ENCODE peak calls at places on chromosomes 13 and 19, in seven cellular contexts. B is heart left ventricle; R is stimulated activated CD4-positive, alpha-beta T cell treated with anti-CD3 and anti-CD28 coated beads, TNF-alpha, amount 100 ng/mL, for 1 hour; A is HFFc6; X is substantia nigra; J is fibroblast of lung; I is GM23338. T is an unnamed sample.

GRCh38 chr19:35027851-35028599 is 2.2 kb upstream of the SCN1B start:
- DNase-seq in B (no peak), J (peak), A (no peak), R (no peak), I (peak), X (no peak), T (no peak)

GRCh38 chr19:42335971-42336370 is 10.5 kb downstream of the MEGF8 start:
- DNase-seq in A (no peak), J (no peak), B (no peak), R (no peak), X (no peak), I (no peak), T (no peak)

GRCh38 chr13:43196171-43196611 is 172.8 kb downstream of the DNAJC15 start:
- DNase-seq in B (peak), X (no peak), I (no peak), J (peak), A (no peak), R (no peak), T (no peak)

GRCh38 chr13:113207890-113208423 is 512 bp downstream of the PCID2 start:
- DNase-seq in R (no peak), J (peak), A (peak), X (peak), I (peak), B (peak), T (peak)

GRCh38 chr13:71244181-71244580 is 622.8 kb downstream of the DACH1 start:
- DNase-seq in I (no peak), R (no peak), A (no peak), X (no peak), J (no peak), B (no peak), T (no peak)

GRCh38 chr13:79749985-79750551 is 269.1 kb downstream of the NDFIP2 start:
- DNase-seq in B (peak), X (no peak), A (peak), R (no peak), I (peak), J (peak), T (peak)

GRCh38 chr19:6602729-6603114 is 11.8 kb upstream of the CD70 start:
- DNase-seq in X (no peak), B (no peak), I (no peak), R (no peak), J (no peak), A (no peak), T (no peak)

GRCh38 chr19:44757735-44758505 is 9.4 kb downstream of the BCL3 start:
- DNase-seq in B (peak), I (peak), X (no peak), R (no peak), A (peak), J (peak), T (no peak)

GRCh38 chr13:46097015-46097414 is 7.8 kb downstream of the CPB2 start:
- DNase-seq in R (no peak), B (no peak), X (peak), I (no peak), J (no peak), A (no peak), T (no peak)

GRCh38 chr13:21668665-21669599 is 1.9 kb upstream of the FGF9 start:
- DNase-seq in I (peak), X (no peak), A (no peak), B (peak), R (no peak), J (peak), T (peak)

GRCh38 chr19:18264956-18265610 is 9.2 kb downstream of the IQCN start:
- DNase-seq in B (no peak), I (no peak), R (no peak), X (no peak), J (no peak), A (no peak), T (no peak)

GRCh38 chr13:75359266-75359665 is 122.7 kb downstream of the TBC1D4 start:
- DNase-seq in B (no peak), R (no peak), J (peak), A (peak), X (no peak), I (peak), T (peak)

GRCh38 chr19:14004619-14005380 is 1.3 kb downstream of the RFX1 start:
- DNase-seq in X (peak), I (no peak), J (no peak), B (peak), A (no peak), R (no peak), T (no peak)

GRCh38 chr19:31675187-31675913 is 326.1 kb upstream of the TSHZ3 start:
- DNase-seq in A (peak), I (no peak), X (no peak), R (no peak), J (peak), B (no peak), T (peak)